ENCODE peak calls at places on chromosomes 3 and 15, in eight cellular contexts. Q is GM06990, B is T-helper 2 cell, P is T-helper 1 cell, V is myocyte, W is left lung, F is B cell, Y is NCI-H2081. H is an unnamed sample.

GRCh38 chr3:55721716-55722484 is 234.8 kb upstream of the WNT5A start:
- DNase-seq in Q (no peak), B (no peak), P (no peak), V (peak; percentile 45), W (no peak), F (no peak), Y (no peak), H (no peak)

GRCh38 chr3:75863878-75864277 is 78.5 kb upstream of the ZNF717 start:
- DNase-seq in Q (no peak), B (no peak), P (no peak), V (no peak), W (no peak), F (no peak), Y (no peak), H (no peak)

GRCh38 chr3:55296035-55296434 is 191.1 kb downstream of the WNT5A start:
- DNase-seq in Q (no peak), B (no peak), P (no peak), V (no peak), W (no peak), F (no peak), Y (no peak), H (no peak)

GRCh38 chr3:48407542-48408099 is 22.3 kb downstream of the PLXNB1 start:
- DNase-seq in Q (no peak), B (no peak), P (no peak), V (no peak), W (peak; percentile 12), F (no peak), Y (no peak), H (no peak)

GRCh38 chr3:39569095-39569494 is 101.6 kb downstream of the MOBP start:
- DNase-seq in Q (no peak), B (no peak), P (no peak), V (no peak), W (no peak), F (no peak), Y (no peak), H (no peak)

GRCh38 chr15:25830844-25831443 is 32.2 kb downstream of the ATP10A start:
- DNase-seq in Q (no peak), B (no peak), P (no peak), V (peak; percentile 82), W (no peak), F (no peak), Y (no peak), H (no peak)

GRCh38 chr3:47315069-47315647 is 32.4 kb downstream of the KLHL18 start:
- DNase-seq in Q (no peak), B (no peak), P (no peak), V (no peak), W (peak; percentile 40), F (no peak), Y (no peak), H (no peak)

GRCh38 chr3:25508901-25509300 is 80.8 kb downstream of the RARB start:
- DNase-seq in Q (no peak), B (no peak), P (no peak), V (no peak), W (no peak), F (no peak), Y (no peak), H (no peak)

GRCh38 chr15:47360296-47360695 is 357.0 kb upstream of the SEMA6D start:
- DNase-seq in Q (no peak), B (no peak), P (no peak), V (no peak), W (no peak), F (no peak), Y (no peak), H (no peak)

GRCh38 chr15:75329571-75329970 is 6.3 kb upstream of the COMMD4 start:
- DNase-seq in Q (no peak), B (no peak), P (no peak), V (no peak), W (no peak), F (no peak), Y (no peak), H (no peak)

GRCh38 chr3:169264711-169265110 is 398.8 kb downstream of the MECOM start:
- DNase-seq in Q (no peak), B (no peak), P (no peak), V (peak; percentile 90), W (no peak), F (no peak), Y (peak; percentile 96), H (no peak)

GRCh38 chr15:25171856-25172687 is 217.3 kb downstream of the SNRPN start:
- DNase-seq in Q (no peak), B (peak; percentile 0), P (no peak), V (no peak), W (peak; percentile 16), F (no peak), Y (no peak), H (no peak)

GRCh38 chr3:25021816-25022215 is 406.2 kb upstream of the RARB start:
- DNase-seq in Q (no peak), B (no peak), P (no peak), V (peak; percentile 9), W (no peak), F (no peak), Y (no peak), H (no peak)

GRCh38 chr15:50791537-50791885 is 26.0 kb upstream of the SPPL2A start:
- DNase-seq in Q (no peak), B (no peak), P (no peak), V (no peak), W (no peak), F (no peak), Y (no peak), H (no peak)

GRCh38 chr3:143443851-143444331 is 324.3 kb downstream of the CHST2 start:
- DNase-seq in Q (no peak), B (no peak), P (peak; percentile 74), V (peak; percentile 91), W (peak; percentile 65), F (no peak), Y (no peak), H (peak; percentile 44)

GRCh38 chr3:123383101-123384053 is 65.5 kb downstream of the ADCY5 start:
- DNase-seq in Q (no peak), B (no peak), P (no peak), V (peak; percentile 91), W (peak; percentile 24), F (no peak), Y (no peak), H (no peak)

GRCh38 chr3:45666729-45667440 is 22.3 kb upstream of the SACM1L start:
- DNase-seq in Q (no peak), B (no peak), P (no peak), V (peak; percentile 81), W (no peak), F (no peak), Y (no peak), H (no peak)

GRCh38 chr3:161939919-161940693 is 443.5 kb downstream of the OTOL1 start:
- DNase-seq in Q (no peak), B (no peak), P (no peak), V (no peak), W (no peak), F (no peak), Y (no peak), H (no peak)

GRCh38 chr3:195908439-195909293 is at the start of gene TNK2:
- DNase-seq in Q (peak; percentile 47), B (peak; percentile 35), P (peak; percentile 52), V (no peak), W (no peak), F (peak; percentile 63), Y (peak; percentile 46), H (no peak)

GRCh38 chr3:124615896-124616543 is 114.2 kb upstream of the UMPS start:
- DNase-seq in Q (no peak), B (no peak), P (no peak), V (no peak), W (no peak), F (no peak), Y (no peak), H (no peak)

GRCh38 chr15:65646486-65646885 is 24.7 kb downstream of the SLC24A1 start:
- DNase-seq in Q (no peak), B (no peak), P (no peak), V (no peak), W (no peak), F (no peak), Y (no peak), H (no peak)

GRCh38 chr3:45958333-45958791 is 15.1 kb downstream of the CXCR6 start:
- DNase-seq in Q (no peak), B (no peak), P (no peak), V (peak; percentile 29), W (no peak), F (no peak), Y (no peak), H (no peak)

GRCh38 chr15:92681141-92681622 is 25.6 kb upstream of the FAM174B start:
- DNase-seq in Q (no peak), B (no peak), P (no peak), V (peak; percentile 86), W (no peak), F (no peak), Y (no peak), H (peak; percentile 63)

GRCh38 chr15:40398413-40398873 is 7.2 kb upstream of the IVD start:
- DNase-seq in Q (no peak), B (no peak), P (peak; percentile 43), V (no peak), W (peak; percentile 61), F (peak; percentile 47), Y (no peak), H (no peak)